ENCODE peak calls at places on chromosome 10, in five cellular contexts. K is H1, M is GM12892, I is K562, B is HepG2. P is an unnamed sample.

GRCh38 chr10:93512565-93512964 is 16.2 kb downstream of the CEP55 start:
- DNase-seq in M (no peak), K (no peak), B (no peak), I (no peak), P (no peak)

GRCh38 chr10:31166606-31167005 is 134.9 kb upstream of the ZNF438 start:
- DNase-seq in K (no peak), I (no peak), M (no peak), B (no peak), P (no peak)

GRCh38 chr10:131186547-131187253 is 124.8 kb downstream of the TCERG1L start:
- DNase-seq in K (no peak), M (no peak), B (no peak), I (no peak), P (no peak)

GRCh38 chr10:75238182-75239180 is 2.7 kb upstream of the COMTD1 start:
- DNase-seq in I (peak), B (no peak), M (no peak), K (no peak), P (no peak)

GRCh38 chr10:80684217-80684616 is 146.5 kb downstream of the SH2D4B start:
- DNase-seq in B (no peak), I (peak), K (no peak), M (no peak), P (no peak)

GRCh38 chr10:99443483-99443882 is 13.1 kb upstream of the GOT1 start:
- DNase-seq in M (no peak), K (no peak), B (no peak), I (no peak), P (no peak)

GRCh38 chr10:113268186-113268585 is 284.7 kb upstream of the HABP2 start:
- DNase-seq in M (no peak), I (no peak), K (no peak), B (no peak), P (no peak)

GRCh38 chr10:130378556-130379400 is 242.6 kb downstream of the GLRX3 start:
- DNase-seq in B (no peak), K (no peak), I (peak), M (no peak), P (no peak)

GRCh38 chr10:122149138-122149606 is 121.9 kb upstream of the BTBD16 start:
- DNase-seq in K (no peak), B (no peak), I (no peak), M (no peak), P (no peak)

GRCh38 chr10:133292919-133293809 is 15.5 kb downstream of the TUBGCP2 start:
- DNase-seq in M (no peak), B (no peak), K (no peak), I (no peak), P (no peak)

GRCh38 chr10:120514959-120515358 is 57.9 kb downstream of the PLPP4 start:
- DNase-seq in I (no peak), M (no peak), B (no peak), K (no peak), P (no peak)

GRCh38 chr10:62732841-62733653 is 71.5 kb upstream of the ADO start:
- DNase-seq in B (no peak), I (no peak), M (peak), K (no peak), P (no peak)

GRCh38 chr10:133405844-133406527 is 12.0 kb downstream of the MTG1 start:
- DNase-seq in B (no peak), M (no peak), K (no peak), I (no peak), P (no peak)

GRCh38 chr10:63114031-63114814 is 18.9 kb upstream of the NRBF2 start:
- DNase-seq in K (no peak), B (peak), I (no peak), M (no peak), P (no peak)

GRCh38 chr10:121516483-121516882 is 81.8 kb downstream of the FGFR2 start:
- DNase-seq in K (no peak), I (no peak), B (no peak), M (no peak), P (no peak)

GRCh38 chr10:114400091-114400490 is 4.2 kb downstream of the AFAP1L2 start:
- DNase-seq in I (no peak), K (no peak), M (no peak), B (no peak), P (no peak)

GRCh38 chr10:72637398-72637857 is 11.5 kb upstream of the MICU1 start:
- DNase-seq in K (no peak), B (peak), M (peak), I (peak), P (peak)

GRCh38 chr10:30822693-30823465 is 193.3 kb upstream of the LYZL2 start:
- DNase-seq in B (no peak), I (no peak), K (no peak), M (no peak), P (no peak)

GRCh38 chr10:3107426-3107961 is 40.1 kb downstream of the PFKP start:
- DNase-seq in I (no peak), M (no peak), K (no peak), B (no peak), P (no peak)

GRCh38 chr10:113028393-113029054 is 78.5 kb downstream of the TCF7L2 start:
- DNase-seq in M (no peak), I (no peak), B (no peak), K (no peak), P (no peak)

GRCh38 chr10:123972481-123973401 is 81.1 kb upstream of the CPXM2 start:
- DNase-seq in K (no peak), M (no peak), B (no peak), I (no peak), P (no peak)

GRCh38 chr10:5567477-5567876 is 42.7 kb downstream of the CALML3 start:
- DNase-seq in K (no peak), M (no peak), B (no peak), I (no peak), P (no peak)

GRCh38 chr10:107264742-107265141 is 100.2 kb upstream of the SORCS1 start:
- DNase-seq in I (peak), K (no peak), M (no peak), B (no peak), P (no peak)

GRCh38 chr10:72093450-72093849 is 5.1 kb upstream of the SPOCK2 start:
- DNase-seq in B (no peak), I (no peak), M (no peak), K (no peak), P (no peak)

GRCh38 chr10:11875499-11876281 is 52.5 kb downstream of the PROSER2 start:
- DNase-seq in M (no peak), I (peak), K (no peak), B (peak), P (no peak)
- TF ChIP-seq TAF1 in M (no peak), I (no peak), K (no peak), B (peak), P (no peak)

GRCh38 chr10:126749030-126749655 is 78.7 kb upstream of the C10orf90 start:
- DNase-seq in B (peak), I (peak), M (peak), K (peak), P (peak)
- TF ChIP-seq TAF1 in B (no peak), I (no peak), M (no peak), K (no peak), P (no peak)

DNA sequence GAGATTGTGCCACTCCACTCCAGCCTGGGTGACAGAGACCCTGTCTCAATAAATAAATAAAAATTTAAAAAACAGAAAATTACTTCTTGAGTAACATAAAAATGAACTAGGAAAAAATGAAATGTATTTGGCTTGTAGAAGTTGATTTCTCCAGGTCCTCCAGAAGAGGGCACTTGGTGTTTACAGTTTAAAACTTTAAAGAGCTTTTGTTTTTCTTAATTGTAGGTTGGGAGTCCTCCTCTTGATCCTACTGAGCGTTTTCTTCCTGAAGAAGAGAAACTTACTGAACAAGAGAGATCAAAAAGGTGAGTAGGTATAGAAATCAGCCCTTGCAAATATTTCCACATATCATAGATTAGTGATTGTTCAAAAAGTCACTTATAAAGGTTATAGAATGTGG is 16.2 kb downstream of the KIFBP start:
- DNase-seq in K (no peak), B (peak), I (peak), M (no peak), P (no peak)
- TF ChIP-seq TAF1 in K (no peak), B (no peak), I (no peak), M (no peak), P (no peak)

GRCh38 chr10:53606951-53607350 is 834.4 kb upstream of the MBL2 start:
- DNase-seq in I (no peak), M (no peak), B (no peak), K (no peak), P (no peak)
- TF ChIP-seq TAF1 in I (no peak), M (no peak), B (no peak), K (no peak), P (no peak)

GRCh38 chr10:90418869-90419652 is 438.8 kb downstream of the HTR7 start:
- DNase-seq in K (no peak), M (no peak), B (peak), I (no peak), P (no peak)
- TF ChIP-seq TAF1 in K (no peak), M (no peak), B (no peak), I (no peak), P (no peak)